ENCODE peak calls at places on chromosomes 5 and 9, in nine cellular contexts. W is GM06990, J is RWPE1, D is HCT116, G is progenitor cell of endocrine pancreas, R is endothelial cell, S is GM13977, Y is A549, L is cardiac muscle cell. A is an unnamed sample.

GRCh38 chr5:2587189-2588031 is 164.1 kb downstream of the IRX2 start:
- DNase-seq in Y (no peak), L (no peak), J (no peak), S (no peak), W (no peak), G (no peak), R (no peak), D (no peak), A (no peak)

GRCh38 chr5:136222575-136223235 is 29.7 kb upstream of the SMIM32 start:
- DNase-seq in G (no peak), S (no peak), D (no peak), W (no peak), J (no peak), L (no peak), R (no peak), Y (no peak), A (no peak)

GRCh38 chr9:128121466-128121810 is 6.1 kb downstream of the PTGES2 start:
- DNase-seq in L (no peak), G (no peak), Y (no peak), W (no peak), D (no peak), J (no peak), S (no peak), R (no peak), A (no peak)

GRCh38 chr5:55176176-55176818 is 3.3 kb upstream of the CDC20B start:
- DNase-seq in L (peak; percentile 82), G (peak; percentile 55), R (peak; percentile 59), W (no peak), Y (peak; percentile 70), J (peak; percentile 75), D (no peak), S (peak; percentile 26), A (no peak)

GRCh38 chr5:9358961-9359686 is 186.8 kb downstream of the SEMA5A start:
- DNase-seq in G (no peak), D (no peak), J (peak; percentile 38), L (no peak), W (no peak), Y (no peak), R (no peak), S (no peak), A (peak; percentile 66)

GRCh38 chr5:59380350-59380951 is 513.1 kb downstream of the PDE4D start:
- DNase-seq in R (no peak), G (no peak), S (peak; percentile 45), J (peak; percentile 42), L (peak; percentile 75), Y (peak; percentile 92), W (peak; percentile 35), D (peak; percentile 37), A (peak; percentile 19)

GRCh38 chr9:38393128-38393809 is 767 bp downstream of the ALDH1B1 start:
- DNase-seq in G (no peak), L (no peak), S (peak; percentile 42), W (peak; percentile 28), Y (no peak), D (no peak), R (no peak), J (peak; percentile 35), A (no peak)

GRCh38 chr5:136424835-136425694 is 59.7 kb upstream of the TRPC7 start:
- DNase-seq in S (peak; percentile 64), Y (peak; percentile 66), J (peak; percentile 64), G (peak; percentile 81), R (peak; percentile 93), W (peak; percentile 7), L (peak; percentile 88), D (peak; percentile 47), A (no peak)

GRCh38 chr5:52674815-52675545 is 112.7 kb upstream of the ITGA1 start:
- DNase-seq in Y (no peak), R (no peak), J (peak; percentile 64), G (no peak), W (no peak), L (no peak), D (no peak), S (no peak), A (no peak)

GRCh38 chr5:1763548-1763911 is 36.1 kb downstream of the MRPL36 start:
- DNase-seq in L (peak; percentile 77), G (no peak), R (peak; percentile 66), S (peak; percentile 83), Y (peak; percentile 52), J (peak; percentile 64), D (peak; percentile 38), W (no peak), A (no peak)

GRCh38 chr5:129079496-129079895 is 15.1 kb upstream of the ISOC1 start:
- DNase-seq in L (no peak), W (no peak), Y (no peak), R (no peak), S (no peak), D (no peak), J (no peak), G (no peak), A (no peak)

GRCh38 chr9:34547960-34548603 is 25.3 kb upstream of the ENHO start:
- DNase-seq in Y (peak; percentile 58), S (peak; percentile 72), J (peak; percentile 60), D (peak; percentile 23), R (peak; percentile 88), G (peak; percentile 71), W (no peak), L (peak; percentile 81), A (no peak)

GRCh38 chr9:85662558-85662957 is 79.2 kb downstream of the AGTPBP1 start:
- DNase-seq in G (no peak), R (no peak), Y (no peak), W (no peak), J (no peak), L (no peak), S (no peak), D (no peak), A (no peak)

GRCh38 chr5:9644630-9645029 is 14.5 kb upstream of the TAS2R1 start:
- DNase-seq in L (no peak), R (no peak), D (no peak), J (no peak), S (no peak), W (no peak), Y (no peak), G (no peak), A (peak; percentile 14)

DNA sequence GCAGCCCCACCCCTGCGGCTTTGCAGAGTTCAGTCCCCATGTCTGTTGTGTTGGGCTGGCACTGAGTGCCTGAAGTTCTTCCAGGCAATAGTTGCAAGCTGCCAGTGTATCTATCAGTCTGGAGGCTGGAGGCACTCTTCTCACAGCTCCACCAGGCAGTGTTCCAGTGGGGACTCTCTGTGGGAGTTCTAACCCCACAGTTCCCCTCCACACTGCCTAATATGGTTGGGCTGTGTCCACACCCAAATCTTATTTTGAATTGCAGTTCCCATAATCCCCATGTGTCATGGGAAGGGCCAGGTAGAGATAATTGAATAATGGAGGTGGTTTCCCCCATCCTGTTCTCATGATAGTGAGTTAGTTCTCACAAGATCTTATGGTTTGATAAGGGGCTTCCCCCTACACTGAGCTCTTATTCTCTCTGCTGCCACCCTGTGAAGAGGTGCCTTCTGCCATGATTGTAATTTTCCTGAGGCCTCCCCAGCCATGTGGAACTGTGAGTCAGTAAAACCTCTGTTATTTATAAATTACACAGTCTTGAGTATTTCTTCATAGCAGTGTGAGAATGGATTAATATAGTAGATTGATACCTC is 237.4 kb upstream of the ADRA1B start:
- DNase-seq in Y (no peak), J (no peak), L (no peak), S (no peak), G (no peak), W (no peak), R (no peak), D (no peak), A (no peak)
- TF ChIP-seq CTCF in Y (no peak), J (no peak), L (no peak), S (no peak), G (no peak), W (no peak), R (no peak), D (no peak), A (no peak)

DNA sequence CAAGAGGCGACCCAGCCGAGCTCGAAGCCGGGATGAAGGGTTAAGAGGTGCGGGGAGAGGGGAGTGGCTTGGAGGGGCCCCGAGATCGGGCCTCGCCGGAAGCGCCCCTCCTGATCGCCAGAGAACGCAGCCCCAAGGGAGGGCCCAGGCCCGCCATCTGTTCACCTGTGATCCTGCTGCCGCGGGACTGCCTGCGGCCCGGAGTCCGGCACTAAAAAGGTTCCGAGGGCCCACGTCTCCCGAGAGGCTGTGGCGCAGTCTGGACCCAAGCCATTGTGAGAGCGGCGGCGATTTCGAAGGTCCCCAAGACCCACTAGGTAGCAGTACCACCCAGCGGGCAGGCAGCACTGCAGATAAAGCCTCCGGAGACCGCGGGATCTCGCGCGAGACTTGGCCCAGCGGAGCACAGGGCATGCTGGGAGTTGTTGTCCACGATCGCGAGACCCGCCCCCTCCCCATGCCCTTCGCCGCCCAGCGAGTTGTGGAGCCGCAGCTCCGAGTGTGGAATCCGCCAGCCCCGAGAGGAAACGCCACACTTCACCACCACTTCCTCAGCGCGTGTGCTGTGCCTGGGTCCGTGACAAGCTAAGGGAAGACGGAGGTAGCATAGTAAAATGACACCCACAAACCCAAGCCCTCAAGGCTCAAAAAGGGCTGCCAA is at the start of gene KIAA1191:
- DNase-seq in G (peak; percentile 79), R (peak; percentile 91), L (peak; percentile 92), W (peak; percentile 95), S (peak; percentile 89), D (peak; percentile 77), J (peak; percentile 92), Y (peak; percentile 90), A (peak; percentile 68)
- TF ChIP-seq CTCF in G (no peak), R (no peak), L (peak; percentile 14), W (no peak), S (peak; percentile 38), D (no peak), J (no peak), Y (peak; percentile 21), A (peak; percentile 67)

GRCh38 chr9:70798018-70798417 is 323.4 kb downstream of the TRPM3 start:
- DNase-seq in Y (no peak), W (no peak), J (no peak), R (no peak), G (no peak), L (no peak), D (no peak), S (no peak), A (no peak)

GRCh38 chr9:70805953-70806352 is 315.5 kb downstream of the TRPM3 start:
- DNase-seq in Y (no peak), L (no peak), S (no peak), G (no peak), J (no peak), D (no peak), W (no peak), R (no peak), A (no peak)

GRCh38 chr9:70802206-70802605 is 319.2 kb downstream of the TRPM3 start:
- DNase-seq in L (no peak), R (no peak), W (no peak), D (no peak), J (no peak), G (no peak), S (no peak), Y (no peak), A (no peak)

GRCh38 chr9:70806872-70807271 is 314.5 kb downstream of the TRPM3 start:
- DNase-seq in J (no peak), W (no peak), R (no peak), D (no peak), L (no peak), G (no peak), Y (no peak), S (no peak), A (no peak)

GRCh38 chr9:70802758-70803436 is 318.5 kb downstream of the TRPM3 start:
- DNase-seq in Y (no peak), D (no peak), S (no peak), W (no peak), L (no peak), G (no peak), R (no peak), J (no peak), A (no peak)
- TF ChIP-seq CTCF in Y (no peak), D (no peak), S (no peak), W (no peak), L (no peak), G (no peak), R (no peak), J (no peak), A (no peak)

GRCh38 chr9:113057193-113057592 is 669 bp upstream of the ZFP37 start:
- DNase-seq in J (no peak), S (no peak), Y (peak; percentile 2), L (peak; percentile 0), D (no peak), G (no peak), W (no peak), R (no peak), A (no peak)
- TF ChIP-seq CTCF in J (no peak), S (no peak), Y (no peak), L (no peak), D (no peak), G (no peak), W (no peak), R (no peak), A (no peak)